ENCODE peak calls at places on chromosomes 6 and 20, in eight cellular contexts. V is AG09309; M is brain microvascular endothelial cell; C is CD8-positive, alpha-beta T cell; K is mammary epithelial cell; N is fibroblast of villous mesenchyme; D is pancreas; J is AG10803. Z is an unnamed sample.

GRCh38 chr6:27517928-27518787 is 45.3 kb upstream of the ZNF184 start:
- DNase-seq in J (no peak), D (no peak), K (peak; percentile 8), M (no peak), V (no peak), C (no peak), N (no peak), Z (no peak)

GRCh38 chr20:63050406-63050805 is 43.6 kb upstream of the BHLHE23 start:
- DNase-seq in V (no peak), J (no peak), K (no peak), M (no peak), C (no peak), N (no peak), D (peak; percentile 42), Z (no peak)

GRCh38 chr6:91497770-91498169 is 910.9 kb upstream of the MAP3K7 start:
- DNase-seq in K (no peak), C (no peak), N (no peak), D (no peak), J (no peak), M (no peak), V (no peak), Z (no peak)

GRCh38 chr6:2061880-2062279 is 183.5 kb downstream of the GMDS start:
- DNase-seq in N (no peak), C (no peak), V (no peak), J (no peak), K (no peak), D (no peak), M (no peak), Z (no peak)

GRCh38 chr20:52129611-52130010 is 62.0 kb downstream of the ZFP64 start:
- DNase-seq in D (no peak), C (no peak), N (no peak), K (no peak), J (peak; percentile 20), M (peak; percentile 8), V (no peak), Z (no peak)

GRCh38 chr6:22098623-22099022 is 198.2 kb downstream of the PRL start:
- DNase-seq in K (peak; percentile 1), V (no peak), N (no peak), C (no peak), J (no peak), M (no peak), D (no peak), Z (no peak)

GRCh38 chr6:70479236-70479635 is 65.9 kb downstream of the FAM135A start:
- DNase-seq in C (no peak), V (no peak), J (peak; percentile 1), D (no peak), N (peak; percentile 88), K (no peak), M (peak; percentile 12), Z (peak; percentile 43)

GRCh38 chr20:32820000-32820697 is 395 bp downstream of the MAPRE1 start:
- DNase-seq in D (peak; percentile 91), M (no peak), V (no peak), K (no peak), J (peak; percentile 58), N (peak; percentile 66), C (no peak), Z (no peak)

GRCh38 chr6:70520575-70520974 is 46.2 kb upstream of the SDHAF4 start:
- DNase-seq in M (no peak), C (no peak), N (peak; percentile 13), D (no peak), V (no peak), K (no peak), J (peak; percentile 10), Z (no peak)

GRCh38 chr6:44452725-44453124 is 65.2 kb downstream of the CDC5L start:
- DNase-seq in N (peak; percentile 45), M (peak; percentile 72), D (no peak), K (peak; percentile 89), V (no peak), J (peak; percentile 76), C (no peak), Z (no peak)

GRCh38 chr6:160978141-160978926 is 13.2 kb upstream of the MAP3K4 start:
- DNase-seq in J (peak; percentile 88), C (no peak), V (no peak), N (peak; percentile 68), K (peak; percentile 34), D (no peak), M (peak; percentile 7), Z (peak; percentile 45)

GRCh38 chr6:100851819-100852218 is 29.3 kb downstream of the ASCC3 start:
- DNase-seq in M (no peak), V (no peak), K (no peak), N (no peak), J (no peak), D (peak; percentile 20), C (no peak), Z (no peak)

GRCh38 chr6:147108256-147108910 is 95.8 kb upstream of the STXBP5 start:
- DNase-seq in V (no peak), C (no peak), N (no peak), K (no peak), J (no peak), M (no peak), D (no peak), Z (no peak)

GRCh38 chr20:53171065-53171464 is 198.9 kb downstream of the TSHZ2 start:
- DNase-seq in J (no peak), D (no peak), M (no peak), C (no peak), N (no peak), K (no peak), V (no peak), Z (no peak)

GRCh38 chr6:38400764-38401163 is 239.0 kb downstream of the BTBD9 start:
- DNase-seq in J (no peak), V (no peak), K (no peak), N (no peak), C (no peak), D (no peak), M (no peak), Z (no peak)

GRCh38 chr6:36347635-36348034 is 10.9 kb upstream of the BNIP5 start:
- DNase-seq in D (no peak), N (no peak), K (no peak), M (peak; percentile 54), J (no peak), C (no peak), V (no peak), Z (no peak)

GRCh38 chr20:9068896-9069663 is at the start of gene PLCB4:
- DNase-seq in C (no peak), D (peak; percentile 64), M (peak; percentile 10), V (no peak), K (peak; percentile 35), N (peak; percentile 13), J (peak; percentile 76), Z (no peak)

GRCh38 chr6:21171801-21172200 is 421.8 kb upstream of the SOX4 start:
- DNase-seq in C (no peak), K (no peak), J (no peak), V (no peak), M (peak; percentile 43), N (no peak), D (no peak), Z (no peak)

GRCh38 chr6:22785036-22785435 is 215.7 kb downstream of the HDGFL1 start:
- DNase-seq in M (no peak), K (no peak), J (no peak), V (no peak), D (no peak), N (no peak), C (no peak), Z (no peak)

GRCh38 chr6:45966797-45967196 is 48.9 kb downstream of the CLIC5 start:
- DNase-seq in J (no peak), N (no peak), C (no peak), K (no peak), D (no peak), V (no peak), M (no peak), Z (no peak)

GRCh38 chr6:116136373-116136772 is 10.4 kb upstream of the COL10A1 start:
- DNase-seq in K (no peak), D (no peak), V (no peak), J (no peak), N (no peak), M (no peak), C (no peak), Z (no peak)

GRCh38 chr6:116139917-116140316 is 14.0 kb upstream of the COL10A1 start:
- DNase-seq in N (no peak), K (peak; percentile 11), V (no peak), D (no peak), C (no peak), J (no peak), M (no peak), Z (no peak)

GRCh38 chr6:116133453-116133852 is 7.5 kb upstream of the COL10A1 start:
- DNase-seq in M (no peak), N (no peak), K (no peak), C (no peak), D (no peak), V (no peak), J (no peak), Z (no peak)

DNA sequence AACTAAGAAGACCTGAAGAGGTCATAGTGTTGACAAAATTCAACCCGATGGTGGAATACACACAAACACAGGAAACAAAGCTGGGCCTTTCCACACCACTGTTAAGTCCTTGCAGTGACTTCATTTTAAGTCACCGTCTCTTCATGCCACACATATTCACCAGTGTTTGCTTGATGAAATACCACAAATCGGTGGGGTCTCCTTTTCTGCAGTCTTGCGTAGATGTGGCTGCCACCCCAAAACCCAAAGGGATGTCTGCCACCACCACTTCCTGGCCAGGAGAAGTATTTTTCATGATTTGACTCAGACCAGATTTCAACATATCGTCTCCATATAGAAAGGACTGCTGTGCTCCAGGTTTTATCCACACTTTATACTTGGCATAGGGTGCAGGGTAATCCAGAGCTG is 11.0 kb upstream of the COL10A1 start:
- DNase-seq in V (no peak), M (no peak), C (no peak), K (no peak), D (no peak), N (no peak), J (peak; percentile 36), Z (no peak)
- H3K4me3 ChIP-seq in V (no peak overlapping the region), M (no peak overlapping the region), C (no peak overlapping the region), K (no peak overlapping the region), D (no peak overlapping the region), N (no peak overlapping the region), J (no peak overlapping the region), Z (no peak overlapping the region)

GRCh38 chr20:19211252-19211651 is 1.2 kb upstream of the SLC24A3 start:
- DNase-seq in M (no peak), N (no peak), K (no peak), V (no peak), C (no peak), J (no peak), D (no peak), Z (no peak)
- H3K4me3 ChIP-seq in M (no peak overlapping the region), N (no peak overlapping the region), K (no peak overlapping the region), V (no peak overlapping the region), C (no peak overlapping the region), J (no peak overlapping the region), D (no peak overlapping the region), Z (no peak overlapping the region)

GRCh38 chr6:14837435-14837834 is 408.4 kb upstream of the JARID2 start:
- DNase-seq in M (no peak), J (no peak), D (no peak), V (no peak), C (no peak), K (no peak), N (no peak), Z (no peak)
- H3K4me3 ChIP-seq in M (no peak overlapping the region), J (no peak overlapping the region), D (no peak overlapping the region), V (no peak overlapping the region), C (no peak overlapping the region), K (no peak overlapping the region), N (no peak overlapping the region), Z (no peak overlapping the region)

DNA sequence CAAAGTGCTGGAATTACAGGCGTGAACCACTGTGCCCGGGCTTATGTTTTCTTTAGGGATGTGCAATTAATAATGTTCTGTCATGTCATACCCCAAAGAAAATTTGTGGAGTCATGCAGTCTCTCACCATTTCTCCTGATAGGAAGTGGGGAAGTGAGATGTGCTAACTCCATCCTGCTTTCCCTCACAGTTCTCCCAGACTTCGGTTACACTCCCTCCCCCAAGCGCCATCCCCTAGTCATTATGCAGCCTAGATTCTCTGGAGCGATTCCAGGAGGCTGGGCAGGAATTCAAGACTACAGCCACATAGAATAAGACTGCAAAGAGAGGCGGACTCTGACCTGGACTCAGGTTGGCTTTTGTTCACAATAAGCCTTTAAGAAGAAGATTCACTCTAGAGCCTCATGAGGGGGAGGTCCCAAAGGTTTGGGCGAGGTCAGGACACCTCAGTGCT is 271.4 kb downstream of the ALDH8A1 start:
- DNase-seq in K (no peak), M (peak; percentile 69), N (peak; percentile 76), C (no peak), J (no peak), V (no peak), D (no peak), Z (peak; percentile 92)
- H3K4me3 ChIP-seq in K (no peak overlapping the region), M (no peak overlapping the region), N (no peak overlapping the region), C (no peak overlapping the region), J (no peak overlapping the region), V (no peak overlapping the region), D (no peak overlapping the region), Z (no peak overlapping the region)

Z was measured in skeletal muscle cell.